ENCODE peak calls at places on chromosomes 7 and 10, in seven cellular contexts. One of them, this sample, is unnamed.

GRCh38 chr10:130048081-130048480 is 62.5 kb downstream of the C10orf143 start:
- DNase-seq in NAMALWA: no peak
- DNase-seq in Caki2: no peak
- DNase-seq in activated CD4-positive, alpha-beta T cell treated with anti-CD3 and anti-CD28 coated beads, Interleukin-2, amount 50 U/mL, for 1 hour: no peak
- DNase-seq in NCI-H1048: no peak
- DNase-seq in SK-N-MC: no peak
- DNase-seq in hippocampal formation: no peak
- DNase-seq in this sample: no peak

GRCh38 chr7:17679427-17679826 is 260.9 kb downstream of the SNX13 start:
- DNase-seq in NAMALWA: no peak
- DNase-seq in Caki2: no peak
- DNase-seq in activated CD4-positive, alpha-beta T cell treated with anti-CD3 and anti-CD28 coated beads, Interleukin-2, amount 50 U/mL, for 1 hour: no peak
- DNase-seq in NCI-H1048: no peak
- DNase-seq in SK-N-MC: no peak
- DNase-seq in hippocampal formation: no peak
- DNase-seq in this sample: no peak

GRCh38 chr7:69656890-69657289 is 58.6 kb downstream of the AUTS2 start:
- DNase-seq in NAMALWA: peak; percentile 14
- DNase-seq in Caki2: no peak
- DNase-seq in activated CD4-positive, alpha-beta T cell treated with anti-CD3 and anti-CD28 coated beads, Interleukin-2, amount 50 U/mL, for 1 hour: no peak
- DNase-seq in NCI-H1048: no peak
- DNase-seq in SK-N-MC: no peak
- DNase-seq in hippocampal formation: no peak
- DNase-seq in this sample: peak; percentile 16

GRCh38 chr10:35335133-35335532 is 1.2 kb upstream of the CCNY start:
- DNase-seq in NAMALWA: no peak
- DNase-seq in Caki2: peak; percentile 31
- DNase-seq in activated CD4-positive, alpha-beta T cell treated with anti-CD3 and anti-CD28 coated beads, Interleukin-2, amount 50 U/mL, for 1 hour: no peak
- DNase-seq in NCI-H1048: no peak
- DNase-seq in SK-N-MC: no peak
- DNase-seq in hippocampal formation: no peak
- DNase-seq in this sample: no peak

GRCh38 chr10:130761896-130762295 is 549.6 kb downstream of the TCERG1L start:
- DNase-seq in NAMALWA: no peak
- DNase-seq in Caki2: no peak
- DNase-seq in activated CD4-positive, alpha-beta T cell treated with anti-CD3 and anti-CD28 coated beads, Interleukin-2, amount 50 U/mL, for 1 hour: no peak
- DNase-seq in NCI-H1048: no peak
- DNase-seq in SK-N-MC: no peak
- DNase-seq in hippocampal formation: no peak
- DNase-seq in this sample: no peak

GRCh38 chr7:90530263-90530662 is 60.8 kb downstream of the PTTG1IP2 start:
- DNase-seq in NAMALWA: no peak
- DNase-seq in Caki2: no peak
- DNase-seq in activated CD4-positive, alpha-beta T cell treated with anti-CD3 and anti-CD28 coated beads, Interleukin-2, amount 50 U/mL, for 1 hour: no peak
- DNase-seq in NCI-H1048: no peak
- DNase-seq in SK-N-MC: no peak
- DNase-seq in hippocampal formation: no peak
- DNase-seq in this sample: no peak

GRCh38 chr7:31099451-31100444 is 47.6 kb downstream of the ADCYAP1R1 start:
- DNase-seq in NAMALWA: no peak
- DNase-seq in Caki2: no peak
- DNase-seq in activated CD4-positive, alpha-beta T cell treated with anti-CD3 and anti-CD28 coated beads, Interleukin-2, amount 50 U/mL, for 1 hour: no peak
- DNase-seq in NCI-H1048: no peak
- DNase-seq in SK-N-MC: no peak
- DNase-seq in hippocampal formation: no peak
- DNase-seq in this sample: no peak

GRCh38 chr7:105228555-105228954 is 160.2 kb downstream of the SRPK2 start:
- DNase-seq in NAMALWA: no peak
- DNase-seq in Caki2: no peak
- DNase-seq in activated CD4-positive, alpha-beta T cell treated with anti-CD3 and anti-CD28 coated beads, Interleukin-2, amount 50 U/mL, for 1 hour: no peak
- DNase-seq in NCI-H1048: no peak
- DNase-seq in SK-N-MC: no peak
- DNase-seq in hippocampal formation: no peak
- DNase-seq in this sample: no peak

GRCh38 chr7:101124376-101125056 is 2.4 kb upstream of the SERPINE1 start:
- DNase-seq in NAMALWA: no peak
- DNase-seq in Caki2: peak; percentile 75
- DNase-seq in activated CD4-positive, alpha-beta T cell treated with anti-CD3 and anti-CD28 coated beads, Interleukin-2, amount 50 U/mL, for 1 hour: no peak
- DNase-seq in NCI-H1048: no peak
- DNase-seq in SK-N-MC: no peak
- DNase-seq in hippocampal formation: no peak
- DNase-seq in this sample: no peak

GRCh38 chr7:26040085-26040484 is 111.9 kb upstream of the NFE2L3 start:
- DNase-seq in NAMALWA: no peak
- DNase-seq in Caki2: no peak
- DNase-seq in activated CD4-positive, alpha-beta T cell treated with anti-CD3 and anti-CD28 coated beads, Interleukin-2, amount 50 U/mL, for 1 hour: no peak
- DNase-seq in NCI-H1048: no peak
- DNase-seq in SK-N-MC: no peak
- DNase-seq in hippocampal formation: no peak
- DNase-seq in this sample: no peak

GRCh38 chr7:107879400-107880035 is 11.5 kb upstream of the DLD start:
- DNase-seq in NAMALWA: peak; percentile 81
- DNase-seq in Caki2: peak; percentile 58
- DNase-seq in activated CD4-positive, alpha-beta T cell treated with anti-CD3 and anti-CD28 coated beads, Interleukin-2, amount 50 U/mL, for 1 hour: peak; percentile 18
- DNase-seq in NCI-H1048: no peak
- DNase-seq in SK-N-MC: peak; percentile 28
- DNase-seq in hippocampal formation: no peak
- DNase-seq in this sample: no peak

GRCh38 chr7:5396542-5396941 is 27.1 kb downstream of the TNRC18 start:
- DNase-seq in NAMALWA: peak; percentile 84
- DNase-seq in Caki2: peak; percentile 53
- DNase-seq in activated CD4-positive, alpha-beta T cell treated with anti-CD3 and anti-CD28 coated beads, Interleukin-2, amount 50 U/mL, for 1 hour: peak; percentile 56
- DNase-seq in NCI-H1048: no peak
- DNase-seq in SK-N-MC: no peak
- DNase-seq in hippocampal formation: peak; percentile 28
- DNase-seq in this sample: no peak

GRCh38 chr10:51244308-51244707 is 170.0 kb downstream of the PRKG1 start:
- DNase-seq in NAMALWA: no peak
- DNase-seq in Caki2: no peak
- DNase-seq in activated CD4-positive, alpha-beta T cell treated with anti-CD3 and anti-CD28 coated beads, Interleukin-2, amount 50 U/mL, for 1 hour: no peak
- DNase-seq in NCI-H1048: no peak
- DNase-seq in SK-N-MC: no peak
- DNase-seq in hippocampal formation: no peak
- DNase-seq in this sample: no peak

GRCh38 chr7:2288503-2288902 is 25.7 kb downstream of the SNX8 start:
- DNase-seq in NAMALWA: peak; percentile 66
- DNase-seq in Caki2: no peak
- DNase-seq in activated CD4-positive, alpha-beta T cell treated with anti-CD3 and anti-CD28 coated beads, Interleukin-2, amount 50 U/mL, for 1 hour: no peak
- DNase-seq in NCI-H1048: no peak
- DNase-seq in SK-N-MC: no peak
- DNase-seq in hippocampal formation: no peak
- DNase-seq in this sample: no peak

GRCh38 chr7:78296689-78297371 is 498.3 kb downstream of the PHTF2 start:
- DNase-seq in NAMALWA: no peak
- DNase-seq in Caki2: no peak
- DNase-seq in activated CD4-positive, alpha-beta T cell treated with anti-CD3 and anti-CD28 coated beads, Interleukin-2, amount 50 U/mL, for 1 hour: no peak
- DNase-seq in NCI-H1048: peak; percentile 9
- DNase-seq in SK-N-MC: peak; percentile 3
- DNase-seq in hippocampal formation: no peak
- DNase-seq in this sample: no peak

GRCh38 chr10:71522438-71523144 is 125.9 kb downstream of the CDH23 start:
- DNase-seq in NAMALWA: peak; percentile 1
- DNase-seq in Caki2: no peak
- DNase-seq in activated CD4-positive, alpha-beta T cell treated with anti-CD3 and anti-CD28 coated beads, Interleukin-2, amount 50 U/mL, for 1 hour: no peak
- DNase-seq in NCI-H1048: no peak
- DNase-seq in SK-N-MC: no peak
- DNase-seq in hippocampal formation: no peak
- DNase-seq in this sample: no peak

GRCh38 chr7:24668922-24669635 is 88.2 kb downstream of the GSDME start:
- DNase-seq in NAMALWA: no peak
- DNase-seq in Caki2: no peak
- DNase-seq in activated CD4-positive, alpha-beta T cell treated with anti-CD3 and anti-CD28 coated beads, Interleukin-2, amount 50 U/mL, for 1 hour: no peak
- DNase-seq in NCI-H1048: no peak
- DNase-seq in SK-N-MC: no peak
- DNase-seq in hippocampal formation: no peak
- DNase-seq in this sample: no peak